ENCODE peak calls at places on chromosomes 3 and 15, in five cellular contexts. S is GM20000, B is BJ, O is psoas muscle, F is lower lobe of right lung. H is an unnamed sample.

GRCh38 chr15:63759752-63760151 is 74.0 kb downstream of the HERC1 start:
- DNase-seq in S (no peak), B (no peak), O (no peak), F (no peak), H (no peak)

GRCh38 chr3:29313074-29313473 is 32.2 kb downstream of the RBMS3 start:
- DNase-seq in S (no peak), B (no peak), O (no peak), F (no peak), H (no peak)

GRCh38 chr3:150357923-150358322 is 50.2 kb upstream of the TSC22D2 start:
- DNase-seq in S (no peak), B (no peak), O (no peak), F (no peak), H (no peak)

GRCh38 chr3:46882377-46883015 is 5.0 kb downstream of the PTH1R start:
- DNase-seq in S (peak), B (no peak), O (no peak), F (no peak), H (peak)

GRCh38 chr3:72082121-72082715 is 297.3 kb upstream of the PROK2 start:
- DNase-seq in S (peak), B (no peak), O (no peak), F (peak), H (peak)

GRCh38 chr3:88000853-88001252 is 58.0 kb downstream of the CGGBP1 start:
- DNase-seq in S (no peak), B (no peak), O (no peak), F (no peak), H (no peak)

GRCh38 chr3:46480481-46481195 is 15.9 kb upstream of the LTF start:
- DNase-seq in S (no peak), B (no peak), O (no peak), F (no peak), H (no peak)

GRCh38 chr3:118987466-118987865 is 47.2 kb downstream of the IGSF11 start:
- DNase-seq in S (no peak), B (no peak), O (no peak), F (no peak), H (no peak)

GRCh38 chr15:29454506-29454905 is 184.9 kb upstream of the NSMCE3 start:
- DNase-seq in S (no peak), B (no peak), O (no peak), F (no peak), H (no peak)

GRCh38 chr3:37974121-37974927 is 16.3 kb upstream of the VILL start:
- DNase-seq in S (peak), B (no peak), O (peak), F (peak), H (peak)

GRCh38 chr3:135213213-135213612 is 418.2 kb downstream of the EPHB1 start:
- DNase-seq in S (no peak), B (no peak), O (no peak), F (no peak), H (no peak)

GRCh38 chr3:46668591-46668990 is 24.9 kb downstream of the ALS2CL start:
- DNase-seq in S (no peak), B (no peak), O (no peak), F (peak), H (no peak)

GRCh38 chr15:59550520-59550919 is 61.1 kb upstream of the GCNT3 start:
- DNase-seq in S (no peak), B (no peak), O (no peak), F (no peak), H (no peak)

GRCh38 chr15:98776607-98777281 is 128.4 kb downstream of the IGF1R start:
- DNase-seq in S (peak), B (peak), O (peak), F (peak), H (peak)

GRCh38 chr3:15703346-15703745 is 94.4 kb downstream of the ANKRD28 start:
- DNase-seq in S (no peak), B (no peak), O (no peak), F (no peak), H (no peak)

GRCh38 chr3:169964176-169964575 is 2.4 kb upstream of the SEC62 start:
- DNase-seq in S (no peak), B (no peak), O (no peak), F (no peak), H (no peak)

GRCh38 chr3:152376351-152377183 is 107.8 kb downstream of the MBNL1 start:
- DNase-seq in S (peak), B (no peak), O (no peak), F (peak), H (peak)

GRCh38 chr3:105195260-105195659 is 171.4 kb upstream of the ALCAM start:
- DNase-seq in S (no peak), B (no peak), O (no peak), F (no peak), H (no peak)

DNA sequence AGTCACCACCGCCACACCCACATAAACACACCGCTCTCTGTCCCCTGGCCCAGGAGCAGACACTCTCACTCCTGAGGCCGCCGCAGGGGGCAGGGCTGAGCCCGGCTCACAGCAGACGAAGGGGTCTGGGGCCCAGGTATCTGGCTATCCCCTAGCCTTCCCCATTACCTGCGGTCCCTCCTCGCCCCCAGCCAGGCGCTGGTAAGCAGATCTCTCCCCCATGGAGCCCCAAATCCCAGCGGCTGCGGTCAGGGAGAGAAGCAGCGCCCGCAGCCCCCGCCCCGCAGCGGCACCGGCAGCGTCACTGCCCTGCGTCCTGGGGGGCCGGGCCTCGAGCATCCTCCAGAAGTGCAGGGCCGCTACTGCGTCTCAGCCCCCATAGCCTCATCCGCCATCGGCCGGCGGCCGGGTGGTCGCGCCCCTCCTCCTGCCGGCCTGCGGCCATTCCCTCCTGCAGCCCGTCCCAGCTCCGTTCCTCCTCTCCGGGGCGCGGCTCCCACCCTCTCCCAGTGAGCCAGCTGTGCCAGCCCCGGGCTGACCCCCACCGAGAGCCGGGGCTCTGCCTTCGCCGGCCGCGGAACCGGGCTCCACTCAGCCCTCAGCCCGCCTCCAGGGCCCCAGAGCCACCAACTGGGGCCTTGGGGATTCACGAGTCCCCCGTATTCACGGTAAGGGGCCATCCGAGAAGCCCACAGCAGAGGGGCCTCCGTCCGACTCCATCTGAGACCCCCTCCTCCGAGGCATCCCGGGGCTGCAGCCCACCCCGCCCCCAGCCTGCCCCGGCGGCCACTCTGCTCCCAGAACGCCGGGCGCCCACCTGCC is 13.1 kb downstream of the TNK2 start:
- DNase-seq in S (peak), B (no peak), O (peak), F (peak), H (peak)
- TF ChIP-seq CTCF in S (peak), B (peak), O (no peak), F (no peak), H (peak)

GRCh38 chr3:158573714-158574113 is 2.7 kb downstream of the MLF1 start:
- DNase-seq in S (no peak), B (no peak), O (no peak), F (no peak), H (no peak)
- TF ChIP-seq CTCF in S (no peak), B (no peak), O (peak), F (no peak), H (no peak)

DNA sequence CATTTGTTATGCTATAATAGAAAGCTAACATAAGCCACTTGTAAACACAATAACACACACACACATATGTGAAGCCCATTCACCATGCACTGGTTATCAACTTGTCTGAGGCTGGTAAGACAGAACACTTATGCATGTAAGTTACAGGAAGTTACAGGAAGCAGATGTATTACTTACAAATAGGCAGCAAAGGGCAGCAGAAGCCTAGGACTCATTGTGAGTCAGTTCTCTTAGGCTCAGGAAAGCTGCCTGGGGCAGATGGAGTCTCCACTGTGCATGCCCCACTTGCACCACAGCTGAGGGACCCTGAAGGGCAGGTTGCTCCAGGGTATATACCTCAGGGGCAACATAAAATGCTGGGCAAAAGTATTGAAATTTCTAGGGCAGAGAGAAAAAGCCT is 748.8 kb upstream of the CCDC54 start:
- DNase-seq in S (no peak), B (no peak), O (no peak), F (no peak), H (no peak)
- TF ChIP-seq CTCF in S (no peak), B (no peak), O (no peak), F (no peak), H (no peak)

DNA sequence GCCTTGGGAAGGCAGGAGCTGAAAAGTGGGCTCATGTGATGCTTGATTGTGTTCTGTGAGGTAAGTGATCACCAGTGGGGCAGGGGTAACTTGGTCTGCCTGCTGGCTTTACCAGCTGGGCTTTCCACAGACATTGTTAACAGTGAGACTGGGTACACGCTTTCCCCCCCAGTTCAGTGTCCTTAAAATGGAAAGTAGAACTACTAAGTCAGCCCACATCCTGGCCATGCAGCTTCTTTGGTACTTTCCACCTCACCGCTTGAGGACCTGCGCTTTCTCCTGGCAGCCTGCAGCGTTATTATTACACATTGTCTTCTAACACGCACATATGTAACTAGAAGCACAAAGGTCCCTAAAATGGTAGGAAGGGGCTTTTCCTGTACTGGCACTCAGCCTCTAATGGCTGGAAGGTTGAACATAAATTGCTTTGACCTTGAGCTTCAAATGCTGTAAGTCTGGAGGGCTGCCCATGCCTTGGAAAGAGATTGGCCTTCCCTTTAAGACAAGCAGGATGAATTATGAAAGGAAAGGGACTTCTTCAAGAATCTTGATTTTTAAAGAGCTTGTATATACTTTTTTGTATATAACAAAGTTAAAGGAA is 216.0 kb upstream of the ROPN1 start:
- DNase-seq in S (peak), B (no peak), O (no peak), F (no peak), H (peak)
- TF ChIP-seq CTCF in S (no peak), B (no peak), O (no peak), F (no peak), H (no peak)

GRCh38 chr3:14057701-14058100 is 67.0 kb downstream of the CHCHD4 start:
- DNase-seq in S (no peak), B (no peak), O (no peak), F (no peak), H (no peak)

GRCh38 chr3:14064910-14065309 is 59.8 kb downstream of the CHCHD4 start:
- DNase-seq in S (no peak), B (no peak), O (no peak), F (no peak), H (no peak)

DNA sequence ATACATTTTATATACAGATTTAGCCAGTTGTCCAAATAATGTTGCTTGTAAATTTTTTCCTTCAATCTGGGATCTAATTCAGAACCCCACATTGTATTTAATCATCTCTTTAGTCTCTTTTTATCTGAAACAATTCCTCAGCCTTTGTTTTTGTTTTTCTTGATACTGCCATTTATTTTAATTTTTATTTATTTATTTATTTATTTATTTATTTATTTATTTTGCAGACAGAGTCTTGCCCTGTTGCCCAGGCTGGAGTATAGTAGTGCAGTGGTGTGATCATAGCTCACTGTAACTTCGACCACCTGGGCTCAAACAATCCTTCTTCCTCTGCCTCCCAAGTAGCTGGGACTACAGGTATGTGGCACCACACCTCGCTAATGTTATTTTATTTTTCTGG is 61.5 kb downstream of the CHCHD4 start:
- DNase-seq in S (no peak), B (no peak), O (no peak), F (no peak), H (no peak)
- TF ChIP-seq CTCF in S (no peak), B (no peak), O (no peak), F (no peak), H (no peak)